ENCODE peak calls at places on chromosomes 4 and X, in five cellular contexts. J is neural progenitor cell, Z is stomach, G is activated T-cell treated with anti-CD3 and anti-CD28 coated beads for 1 hour, F is naive B cell. U is an unnamed sample.
A peak's percentile ranks its signal among the peaks of the same experiment; 100 is the strongest.

GRCh38 chr4:167581449-167581965 is 347.2 kb upstream of the SPOCK3 start:
- DNase-seq in J (no peak), Z (no peak), G (no peak), F (no peak), U (no peak)

GRCh38 chr4:165767671-165768070 is 105.4 kb upstream of the TLL1 start:
- DNase-seq in J (no peak), Z (no peak), G (no peak), F (no peak), U (no peak)

GRCh38 chr4:7630559-7631287 is 196.0 kb upstream of the PSAPL1 start:
- DNase-seq in J (no peak), Z (no peak), G (no peak), F (no peak), U (no peak)

GRCh38 chr4:158163941-158164665 is 8.7 kb downstream of the GASK1B start:
- DNase-seq in J (no peak), Z (no peak), G (no peak), F (no peak), U (no peak)

GRCh38 chr4:118703118-118703517 is 17.9 kb downstream of the METTL14 start:
- DNase-seq in J (no peak), Z (no peak), G (no peak), F (no peak), U (no peak)

GRCh38 chr4:169311643-169312365 is 41.0 kb upstream of the SH3RF1 start:
- DNase-seq in J (peak; percentile 81), Z (peak; percentile 33), G (no peak), F (peak; percentile 22), U (no peak)

GRCh38 chrX:39174761-39175417 is 373.6 kb downstream of the MID1IP1 start:
- DNase-seq in J (no peak), Z (peak; percentile 38), G (no peak), F (no peak), U (no peak)

GRCh38 chr4:154807042-154807630 is 26.1 kb downstream of the RBM46 start:
- DNase-seq in J (peak; percentile 4), Z (no peak), G (no peak), F (no peak), U (no peak)

GRCh38 chr4:108272566-108272965 is 103.8 kb upstream of the LEF1 start:
- DNase-seq in J (no peak), Z (no peak), G (no peak), F (no peak), U (no peak)

GRCh38 chrX:37834937-37835336 is 12.4 kb downstream of the DYNLT3 start:
- DNase-seq in J (no peak), Z (no peak), G (no peak), F (no peak), U (no peak)

GRCh38 chrX:103417933-103418332 is 41.6 kb downstream of the BEX3 start:
- DNase-seq in J (no peak), Z (no peak), G (no peak), F (no peak), U (no peak)

GRCh38 chr4:32462944-32463343 is 1742.8 kb downstream of the PCDH7 start:
- DNase-seq in J (peak; percentile 33), Z (no peak), G (no peak), F (no peak), U (no peak)

GRCh38 chr4:152032722-152033131 is 271.9 kb upstream of the GATB start:
- DNase-seq in J (no peak), Z (no peak), G (no peak), F (no peak), U (no peak)

GRCh38 chr4:114780205-114780604 is 181.6 kb downstream of the UGT8 start:
- DNase-seq in J (peak; percentile 68), Z (no peak), G (no peak), F (no peak), U (no peak)

GRCh38 chr4:2803624-2804448 is 11.0 kb downstream of the SH3BP2 start:
- DNase-seq in J (no peak), Z (no peak), G (no peak), F (no peak), U (no peak)

GRCh38 chrX:106863697-106864096 is 39.4 kb downstream of the RIPPLY1 start:
- DNase-seq in J (no peak), Z (no peak), G (no peak), F (no peak), U (no peak)

GRCh38 chrX:143633530-143634372 is 2.1 kb downstream of the SLITRK4 start:
- DNase-seq in J (peak; percentile 46), Z (no peak), G (no peak), F (no peak), U (no peak)

GRCh38 chr4:159342374-159342773 is 239.5 kb downstream of the RAPGEF2 start:
- DNase-seq in J (no peak), Z (no peak), G (no peak), F (no peak), U (no peak)

U was measured in lung.